ENCODE peak calls at places on chromosomes 13 and 19, in nine cellular contexts. Y, C, N, F, G, O, M, L and S are unnamed samples.

GRCh38 chr13:49113526-49114286 is 106.4 kb upstream of the MLNR start:
- DNase-seq in Y (no peak), N (no peak), F (peak; percentile 45), G (peak; percentile 79), M (no peak), C (no peak), O (no peak), L (no peak), S (no peak)

GRCh38 chr19:10209305-10209704 is 14.6 kb upstream of the DNMT1 start:
- DNase-seq in C (no peak), G (peak; percentile 71), F (peak; percentile 7), N (no peak), M (no peak), O (no peak), L (no peak), Y (no peak), S (no peak)

GRCh38 chr19:56942749-56943148 is 102.2 kb upstream of the PEG3 start:
- DNase-seq in Y (no peak), C (no peak), N (no peak), F (no peak), G (no peak), O (no peak), L (no peak), M (no peak), S (no peak)

GRCh38 chr13:41213316-41213715 is 18.9 kb upstream of the KBTBD7 start:
- DNase-seq in F (no peak), O (no peak), N (no peak), L (no peak), M (no peak), C (no peak), Y (no peak), G (no peak), S (no peak)

GRCh38 chr19:55070755-55071502 is 4.7 kb upstream of the EPS8L1 start:
- DNase-seq in O (no peak), C (no peak), F (peak; percentile 26), N (peak; percentile 80), M (no peak), L (no peak), G (peak; percentile 85), Y (no peak), S (no peak)

GRCh38 chr19:34985249-34986022 is 14.7 kb upstream of the GRAMD1A start:
- DNase-seq in C (no peak), Y (no peak), G (no peak), F (peak; percentile 25), O (peak; percentile 40), M (peak; percentile 31), L (no peak), N (no peak), S (no peak)

GRCh38 chr13:42396501-42396900 is 124.5 kb downstream of the AKAP11 start:
- DNase-seq in G (no peak), L (no peak), Y (no peak), C (no peak), N (no peak), O (no peak), M (no peak), F (no peak), S (no peak)

GRCh38 chr13:32045963-32046785 is 14.6 kb downstream of the FRY start:
- DNase-seq in Y (no peak), F (peak; percentile 71), O (peak; percentile 88), N (peak; percentile 41), C (peak; percentile 21), M (no peak), G (no peak), L (no peak), S (peak; percentile 39)

GRCh38 chr13:48804836-48805601 is 151.3 kb downstream of the CYSLTR2 start:
- DNase-seq in C (no peak), L (no peak), Y (no peak), O (no peak), G (peak; percentile 61), N (no peak), F (peak; percentile 71), M (no peak), S (no peak)

GRCh38 chr19:24033962-24034342 is 53.0 kb upstream of the ZNF254 start:
- DNase-seq in C (peak; percentile 28), O (peak; percentile 67), M (no peak), L (no peak), Y (no peak), N (peak; percentile 69), F (peak; percentile 74), G (peak; percentile 57), S (peak; percentile 17)

GRCh38 chr13:75437582-75438318 is 44.2 kb downstream of the TBC1D4 start:
- DNase-seq in M (no peak), N (no peak), G (peak; percentile 43), L (no peak), O (no peak), C (no peak), F (peak; percentile 82), Y (no peak), S (no peak)

GRCh38 chr19:39218230-39219007 is 14.4 kb upstream of the SYCN start:
- DNase-seq in G (no peak), Y (no peak), O (no peak), N (no peak), M (no peak), L (no peak), F (no peak), C (no peak), S (no peak)

GRCh38 chr19:55245236-55245904 is 13.4 kb downstream of the PPP6R1 start:
- DNase-seq in O (no peak), L (no peak), M (no peak), N (no peak), Y (no peak), G (no peak), C (no peak), F (no peak), S (no peak)

GRCh38 chr19:42352216-42352892 is 26.9 kb downstream of the MEGF8 start:
- DNase-seq in O (no peak), L (no peak), F (no peak), Y (peak; percentile 28), N (no peak), G (no peak), C (no peak), M (no peak), S (no peak)

GRCh38 chr19:38736413-38737280 is 7.6 kb downstream of the CAPN12 start:
- DNase-seq in N (peak; percentile 79), F (no peak), Y (no peak), G (no peak), L (peak; percentile 48), O (no peak), C (no peak), M (no peak), S (no peak)

GRCh38 chr13:110593430-110594130 is 21.8 kb upstream of the NAXD start:
- DNase-seq in C (peak; percentile 49), G (peak; percentile 66), Y (no peak), O (peak; percentile 73), L (no peak), M (no peak), N (peak; percentile 47), F (peak; percentile 78), S (no peak)

GRCh38 chr13:71417205-71417604 is 449.8 kb downstream of the DACH1 start:
- DNase-seq in L (no peak), M (no peak), G (no peak), O (no peak), C (no peak), Y (no peak), N (no peak), F (no peak), S (no peak)